ENCODE peak calls at places on chromosomes 6 and 20, in six cellular contexts. A is upper lobe of left lung, B is ovary, C is lower lobe of right lung, F is bronchial epithelial cell, R is K562. G is an unnamed sample.

GRCh38 chr6:3351105-3351676 is 92.4 kb downstream of the PSMG4 start:
- DNase-seq in A (peak; percentile 53), B (no peak), C (no peak), F (no peak), R (peak; percentile 34), G (no peak)

GRCh38 chr6:108655840-108656650 is 95.3 kb downstream of the FOXO3 start:
- DNase-seq in A (no peak), B (peak; percentile 28), C (no peak), F (no peak), R (no peak), G (no peak)

GRCh38 chr6:14601490-14601889 is 483.9 kb downstream of the CD83 start:
- DNase-seq in A (no peak), B (no peak), C (no peak), F (peak; percentile 18), R (no peak), G (no peak)

GRCh38 chr6:162409986-162410715 is 317.4 kb downstream of the PRKN start:
- DNase-seq in A (no peak), B (no peak), C (no peak), F (no peak), R (no peak), G (no peak)

GRCh38 chr6:108627692-108628565 is 67.2 kb downstream of the FOXO3 start:
- DNase-seq in A (no peak), B (no peak), C (no peak), F (peak; percentile 22), R (no peak), G (no peak)

GRCh38 chr6:105345506-105345905 is 57.4 kb downstream of the PREP start:
- DNase-seq in A (no peak), B (no peak), C (no peak), F (peak; percentile 53), R (no peak), G (no peak)

GRCh38 chr6:44222987-44223470 is 366 bp upstream of the SLC29A1 start:
- DNase-seq in A (no peak), B (peak; percentile 38), C (no peak), F (no peak), R (no peak), G (no peak)

GRCh38 chr20:4153251-4153650 is 137.9 kb upstream of the RNF24 start:
- DNase-seq in A (no peak), B (no peak), C (peak; percentile 16), F (no peak), R (no peak), G (no peak)

GRCh38 chr6:34360556-34360955 is 31.9 kb downstream of the NUDT3 start:
- DNase-seq in A (no peak), B (no peak), C (no peak), F (no peak), R (no peak), G (no peak)

GRCh38 chr6:85464722-85465150 is 14.9 kb downstream of the NT5E start:
- DNase-seq in A (no peak), B (no peak), C (no peak), F (peak; percentile 97), R (no peak), G (no peak)

GRCh38 chr6:158060447-158061360 is 79.0 kb downstream of the SYNJ2 start:
- DNase-seq in A (peak; percentile 70), B (peak; percentile 75), C (peak; percentile 79), F (peak; percentile 90), R (no peak), G (no peak)

GRCh38 chr20:62742979-62743776 is 34.5 kb downstream of the NTSR1 start:
- DNase-seq in A (peak; percentile 14), B (peak; percentile 7), C (peak; percentile 34), F (no peak), R (no peak), G (no peak)

GRCh38 chr6:151191477-151191995 is 48.2 kb upstream of the AKAP12 start:
- DNase-seq in A (no peak), B (no peak), C (no peak), F (no peak), R (no peak), G (no peak)

GRCh38 chr20:51366155-51366886 is 176.2 kb downstream of the NFATC2 start:
- DNase-seq in A (no peak), B (peak; percentile 58), C (no peak), F (peak; percentile 95), R (no peak), G (no peak)

GRCh38 chr6:42099340-42100028 is 42.9 kb downstream of the C6orf132 start:
- DNase-seq in A (peak; percentile 92), B (no peak), C (peak; percentile 85), F (peak; percentile 92), R (peak; percentile 52), G (no peak)

GRCh38 chr6:153412519-153412918 is 281.4 kb upstream of the RGS17 start:
- DNase-seq in A (no peak), B (no peak), C (no peak), F (no peak), R (no peak), G (no peak)

GRCh38 chr20:29874476-29875202 is 1382.8 kb upstream of the DEFB115 start:
- DNase-seq in A (no peak), B (no peak), C (no peak), F (no peak), R (no peak), G (no peak)

GRCh38 chr6:130967502-130968469 is 95.3 kb downstream of the EPB41L2 start:
- DNase-seq in A (no peak), B (no peak), C (no peak), F (no peak), R (no peak), G (no peak)

GRCh38 chr6:111992851-111993250 is 61.1 kb upstream of the CCN6 start:
- DNase-seq in A (no peak), B (no peak), C (no peak), F (peak; percentile 79), R (no peak), G (no peak)

GRCh38 chr6:16043171-16044142 is 85.4 kb upstream of the MYLIP start:
- DNase-seq in A (no peak), B (no peak), C (no peak), F (no peak), R (no peak), G (no peak)

GRCh38 chr6:159112714-159113113 is 56.5 kb upstream of the FNDC1 start:
- DNase-seq in A (no peak), B (no peak), C (no peak), F (no peak), R (no peak), G (no peak)

DNA sequence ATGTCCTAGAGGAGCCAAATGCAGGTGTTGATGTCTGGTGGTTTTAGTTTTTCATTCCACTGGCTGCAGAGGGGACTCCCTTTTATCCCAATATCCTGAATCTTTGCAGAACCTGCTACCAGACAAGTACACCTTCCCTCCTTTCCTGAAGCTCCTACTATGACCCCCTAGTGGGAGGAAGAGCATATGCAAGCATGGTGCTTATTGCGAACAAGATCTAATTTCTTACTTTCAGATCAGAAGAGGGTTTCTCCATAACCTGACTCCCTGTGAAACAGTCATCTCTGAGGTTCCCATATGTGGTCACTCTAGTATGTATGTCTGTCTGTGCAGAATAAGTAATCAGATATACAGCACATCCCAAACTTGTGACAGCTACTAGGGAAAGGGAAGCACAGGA is 277.2 kb downstream of the ARHGAP18 start:
- DNase-seq in A (no peak), B (no peak), C (no peak), F (peak; percentile 33), R (no peak), G (no peak)
- TF ChIP-seq CTCF in A (no peak), B (no peak), C (no peak), F (peak; percentile 16), R (no peak), G (peak; percentile 49)

GRCh38 chr6:165939601-165940290 is 227.9 kb downstream of the TBXT start:
- DNase-seq in A (no peak), B (no peak), C (no peak), F (no peak), R (no peak), G (no peak)

GRCh38 chr6:165940366-165940765 is 227.3 kb downstream of the TBXT start:
- DNase-seq in A (no peak), B (no peak), C (no peak), F (no peak), R (no peak), G (no peak)

GRCh38 chr6:165943908-165944307 is 223.7 kb downstream of the TBXT start:
- DNase-seq in A (no peak), B (no peak), C (no peak), F (no peak), R (no peak), G (no peak)

GRCh38 chr6:165939047-165939446 is 228.6 kb downstream of the TBXT start:
- DNase-seq in A (no peak), B (no peak), C (no peak), F (no peak), R (no peak), G (no peak)

GRCh38 chr6:165941249-165941648 is 226.4 kb downstream of the TBXT start:
- DNase-seq in A (no peak), B (no peak), C (no peak), F (no peak), R (no peak), G (no peak)
- TF ChIP-seq CTCF in A (no peak), B (no peak), C (no peak), F (no peak), R (no peak), G (no peak)

GRCh38 chr20:18063676-18064075 is 6.0 kb upstream of the OVOL2 start:
- DNase-seq in A (no peak), B (no peak), C (no peak), F (no peak), R (no peak), G (no peak)

GRCh38 chr20:18072532-18072931 is 14.8 kb upstream of the OVOL2 start:
- DNase-seq in A (no peak), B (no peak), C (no peak), F (no peak), R (no peak), G (no peak)

GRCh38 chr20:18066421-18067333 is 9.0 kb upstream of the OVOL2 start:
- DNase-seq in A (no peak), B (no peak), C (no peak), F (peak; percentile 10), R (no peak), G (no peak)
- TF ChIP-seq CTCF in A (no peak), B (no peak), C (no peak), F (no peak), R (no peak), G (peak; percentile 61)

GRCh38 chr20:56995635-56996075 is 270.8 kb downstream of the BMP7 start:
- DNase-seq in A (no peak), B (no peak), C (no peak), F (no peak), R (peak; percentile 60), G (no peak)

GRCh38 chr20:56991516-56991915 is 274.9 kb downstream of the BMP7 start:
- DNase-seq in A (no peak), B (no peak), C (no peak), F (no peak), R (no peak), G (no peak)

GRCh38 chr20:56993020-56993419 is 273.4 kb downstream of the BMP7 start:
- DNase-seq in A (no peak), B (no peak), C (no peak), F (no peak), R (no peak), G (no peak)

GRCh38 chr20:56995157-56995556 is 271.3 kb downstream of the BMP7 start:
- DNase-seq in A (no peak), B (no peak), C (no peak), F (no peak), R (no peak), G (no peak)

DNA sequence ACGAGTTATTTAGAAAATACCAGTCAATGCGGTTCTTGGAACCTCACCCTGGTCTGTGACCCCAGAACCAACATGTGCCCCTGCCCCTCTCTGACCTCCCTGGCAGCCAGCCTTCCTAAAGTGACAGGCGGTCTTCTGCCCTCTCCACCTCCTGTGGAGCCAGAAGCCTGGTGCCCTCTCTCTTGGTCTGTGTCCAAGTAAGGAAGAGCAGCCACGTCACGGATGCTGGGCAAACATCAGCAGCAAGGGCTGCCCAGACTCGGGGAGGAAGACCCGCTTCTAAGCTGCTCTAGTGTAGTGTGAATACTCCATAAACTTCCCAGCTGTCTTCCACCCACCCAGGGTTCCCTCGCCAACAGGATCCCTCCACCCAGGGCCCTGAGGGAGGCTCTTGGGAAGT is 272.4 kb downstream of the BMP7 start:
- DNase-seq in A (no peak), B (no peak), C (no peak), F (no peak), R (no peak), G (no peak)
- TF ChIP-seq CTCF in A (no peak), B (no peak), C (no peak), F (no peak), R (no peak), G (no peak)

G was measured in type B pancreatic cell.